ENCODE peak calls at places on chromosomes 7 and 10, in seven cellular contexts. Q is mesendoderm; H is AG09309; R is neural crest cell; J is stimulated activated CD4-positive, alpha-beta T cell treated with anti-CD3 and anti-CD28 coated beads, Interleukin-2, amount 100 ng/mL, for 48 hours; F is stimulated activated CD8-positive, alpha-beta memory T cell treated with anti-CD3 and anti-CD28 coated beads, Interleukin-7, amount 100 ng/mL, for 1 hour; S is AG08395. P is an unnamed sample.

GRCh38 chr7:3117488-3118228 is 74.0 kb upstream of the CARD11 start:
- DNase-seq in Q (peak), H (no peak), R (no peak), S (no peak), F (no peak), J (no peak), P (peak)

GRCh38 chr7:80748302-80749042 is 110.0 kb downstream of the CD36 start:
- DNase-seq in R (no peak), Q (no peak), S (no peak), F (no peak), J (no peak), H (no peak), P (no peak)

GRCh38 chr10:34119456-34119855 is 695.6 kb downstream of the PARD3 start:
- DNase-seq in H (no peak), Q (no peak), S (no peak), R (no peak), J (no peak), F (no peak), P (no peak)

GRCh38 chr7:47493971-47494370 is 87.9 kb downstream of the TNS3 start:
- DNase-seq in H (no peak), S (no peak), R (no peak), J (no peak), Q (no peak), F (no peak), P (no peak)

GRCh38 chr7:153537271-153537670 is 514.9 kb upstream of the DPP6 start:
- DNase-seq in S (no peak), F (no peak), H (no peak), R (no peak), Q (no peak), J (no peak), P (no peak)

GRCh38 chr10:120186506-120186905 is 270.5 kb upstream of the PLPP4 start:
- DNase-seq in R (no peak), F (no peak), S (no peak), J (no peak), H (no peak), Q (no peak), P (no peak)

GRCh38 chr7:28749673-28750072 is 208.5 kb downstream of the TRIL start:
- DNase-seq in J (no peak), S (no peak), H (no peak), R (no peak), F (no peak), Q (no peak), P (no peak)

GRCh38 chr10:17850526-17850925 is 41.4 kb downstream of the MRC1 start:
- DNase-seq in H (no peak), J (no peak), F (no peak), R (no peak), S (no peak), Q (peak), P (no peak)

GRCh38 chr10:24849051-24849450 is 103.4 kb downstream of the PRTFDC1 start:
- DNase-seq in Q (no peak), J (no peak), R (no peak), S (no peak), H (no peak), F (no peak), P (no peak)

GRCh38 chr10:6280291-6280690 is 77.6 kb downstream of the PFKFB3 start:
- DNase-seq in R (no peak), Q (peak), H (no peak), F (no peak), S (no peak), J (no peak), P (no peak)

GRCh38 chr10:14507156-14507555 is 176.4 kb upstream of the FRMD4A start:
- DNase-seq in S (no peak), R (no peak), H (no peak), J (no peak), F (no peak), Q (peak), P (peak)

GRCh38 chr10:93403741-93404354 is 78.3 kb downstream of the MYOF start:
- DNase-seq in H (no peak), S (no peak), R (no peak), F (no peak), J (no peak), Q (no peak), P (no peak)

GRCh38 chr10:125857185-125857760 is 23.8 kb downstream of the DHX32 start:
- DNase-seq in R (no peak), F (no peak), J (no peak), H (no peak), S (no peak), Q (peak), P (no peak)

GRCh38 chr10:73625004-73625883 is 16.0 kb downstream of the MYOZ1 start:
- DNase-seq in S (peak), Q (peak), F (no peak), H (no peak), R (peak), J (no peak), P (no peak)

GRCh38 chr10:73591935-73592699 is 975 bp upstream of the USP54 start:
- DNase-seq in Q (peak), F (no peak), H (no peak), R (peak), S (peak), J (no peak), P (no peak)

GRCh38 chr10:72328045-72328828 is 26.5 kb downstream of the DNAJB12 start:
- DNase-seq in J (no peak), Q (peak), F (no peak), H (no peak), S (peak), R (peak), P (no peak)

GRCh38 chr10:64497306-64497705 is 976.1 kb downstream of the REEP3 start:
- DNase-seq in J (no peak), S (no peak), Q (no peak), R (no peak), F (no peak), H (no peak), P (no peak)

GRCh38 chr10:49634053-49634660 is 20.3 kb downstream of the CHAT start:
- DNase-seq in S (no peak), Q (no peak), F (no peak), H (no peak), R (no peak), J (no peak), P (no peak)

GRCh38 chr10:81704596-81704995 is 170.4 kb upstream of the NRG3 start:
- DNase-seq in S (no peak), F (no peak), Q (peak), J (no peak), R (no peak), H (no peak), P (no peak)

GRCh38 chr7:37359662-37360444 is 88.8 kb downstream of the ELMO1 start:
- DNase-seq in F (no peak), Q (no peak), H (no peak), J (no peak), S (no peak), R (no peak), P (no peak)

GRCh38 chr7:77827999-77828398 is 29.4 kb downstream of the PHTF2 start:
- DNase-seq in S (no peak), J (no peak), H (no peak), F (no peak), R (no peak), Q (no peak), P (no peak)

GRCh38 chr10:20714518-20714917 is 182.6 kb downstream of the NEBL start:
- DNase-seq in F (no peak), H (no peak), J (no peak), R (no peak), S (no peak), Q (no peak), P (no peak)

GRCh38 chr7:28174442-28174841 is 6.2 kb downstream of the JAZF1 start:
- DNase-seq in S (no peak), Q (no peak), J (no peak), R (no peak), H (no peak), F (no peak), P (no peak)

GRCh38 chr7:34124765-34125164 is 219.4 kb downstream of the BMPER start:
- DNase-seq in H (no peak), S (no peak), Q (no peak), J (no peak), R (no peak), F (no peak), P (no peak)

GRCh38 chr7:105246195-105247078 is 142.3 kb downstream of the SRPK2 start:
- DNase-seq in F (no peak), R (no peak), Q (no peak), J (no peak), H (no peak), S (no peak), P (no peak)

GRCh38 chr10:86644412-86645110 is 9.8 kb upstream of the OPN4 start:
- DNase-seq in F (no peak), J (no peak), H (no peak), R (no peak), S (peak), Q (peak), P (no peak)

GRCh38 chr10:45261243-45261775 is 54.1 kb downstream of the OR13A1 start:
- DNase-seq in S (no peak), J (no peak), H (no peak), F (no peak), R (no peak), Q (no peak), P (no peak)

GRCh38 chr10:60353519-60354258 is 36.0 kb downstream of the ANK3 start:
- DNase-seq in Q (peak), H (no peak), F (no peak), J (no peak), R (no peak), S (no peak), P (no peak)

GRCh38 chr10:930415-931325 is 835 bp downstream of the LARP4B start:
- DNase-seq in R (peak), S (peak), J (peak), F (no peak), H (no peak), Q (peak), P (no peak)

GRCh38 chr10:32163076-32163773 is 107.0 kb upstream of the KIF5B start:
- DNase-seq in H (no peak), J (no peak), R (no peak), Q (no peak), F (no peak), S (peak), P (no peak)

GRCh38 chr10:97578171-97578844 is 5.7 kb downstream of the ANKRD2 start:
- DNase-seq in S (no peak), J (no peak), F (no peak), R (no peak), H (no peak), Q (no peak), P (no peak)

GRCh38 chr10:101062231-101063161 is 707 bp downstream of the KAZALD1 start:
- DNase-seq in J (peak), Q (peak), R (peak), F (no peak), H (no peak), S (peak), P (peak)

GRCh38 chr7:126791306-126791705 is 461.4 kb downstream of the GRM8 start:
- DNase-seq in J (no peak), H (no peak), F (no peak), S (no peak), Q (no peak), R (no peak), P (no peak)

GRCh38 chr10:34282186-34282585 is 532.9 kb downstream of the PARD3 start:
- DNase-seq in H (no peak), F (no peak), Q (no peak), R (no peak), J (no peak), S (no peak), P (no peak)

GRCh38 chr10:16626697-16627096 is 105.0 kb upstream of the C1QL3 start:
- DNase-seq in J (no peak), H (no peak), Q (peak), S (no peak), F (no peak), R (no peak), P (no peak)

GRCh38 chr7:122770943-122771342 is 68.2 kb upstream of the RNF148 start:
- DNase-seq in S (no peak), F (no peak), R (no peak), J (no peak), H (no peak), Q (no peak), P (no peak)